ENCODE peak calls at places on chromosomes 13 and 19, in five cellular contexts. P is NCI-H526 treated with DMSO at 0.1 percent for 48 hours; Y is tibial artery; T is stimulated activated CD4-positive, alpha-beta T cell treated with anti-CD3 and anti-CD28 coated beads, TNF-alpha, amount 100 ng/mL, for 24 hours; F is COR-L47. O is an unnamed sample.

GRCh38 chr19:32566246-32566830 is 14.7 kb upstream of the PDCD5 start:
- DNase-seq in P (no peak), Y (no peak), T (no peak), F (no peak), O (no peak)

GRCh38 chr13:51950722-51951121 is 60.5 kb downstream of the ATP7B start:
- DNase-seq in P (no peak), Y (no peak), T (no peak), F (no peak), O (no peak)

GRCh38 chr19:1037553-1038115 is 2.3 kb upstream of the ABCA7 start:
- DNase-seq in P (no peak), Y (no peak), T (no peak), F (no peak), O (no peak)

GRCh38 chr19:7843521-7843920 is 13.5 kb downstream of the EVI5L start:
- DNase-seq in P (no peak), Y (no peak), T (no peak), F (no peak), O (no peak)

GRCh38 chr13:41428155-41428554 is 29.2 kb upstream of the RGCC start:
- DNase-seq in P (no peak), Y (no peak), T (peak), F (no peak), O (no peak)

GRCh38 chr13:101869553-101869952 is 417.1 kb downstream of the ITGBL1 start:
- DNase-seq in P (no peak), Y (no peak), T (no peak), F (no peak), O (no peak)

GRCh38 chr13:67134322-67135129 is 95.6 kb downstream of the PCDH9 start:
- DNase-seq in P (no peak), Y (no peak), T (no peak), F (no peak), O (no peak)

GRCh38 chr19:39151209-39151608 is 25.6 kb downstream of the PAK4 start:
- DNase-seq in P (no peak), Y (no peak), T (no peak), F (no peak), O (no peak)

GRCh38 chr19:44990966-44991365 is 10.3 kb upstream of the RELB start:
- DNase-seq in P (no peak), Y (no peak), T (no peak), F (no peak), O (no peak)

GRCh38 chr13:79637086-79637763 is 156.3 kb downstream of the NDFIP2 start:
- DNase-seq in P (no peak), Y (peak), T (no peak), F (no peak), O (no peak)

GRCh38 chr19:12773571-12773970 is 1.8 kb downstream of the HOOK2 start:
- DNase-seq in P (no peak), Y (no peak), T (no peak), F (no peak), O (no peak)

GRCh38 chr19:5352229-5352763 is 11.7 kb upstream of the PTPRS start:
- DNase-seq in P (no peak), Y (no peak), T (no peak), F (no peak), O (no peak)